ENCODE peak calls at places on chromosomes 2 and 18, in five cellular contexts. L, H, B, G and T are unnamed samples.

GRCh38 chr2:224860786-224861185 is 144.6 kb upstream of the CCDC195 start:
- DNase-seq in L (no peak), H (no peak), B (no peak), G (no peak), T (no peak)

GRCh38 chr18:21453512-21453862 is 147.0 kb downstream of the ESCO1 start:
- DNase-seq in L (no peak), H (no peak), B (peak; percentile 88), G (no peak), T (no peak)

GRCh38 chr2:152019732-152020131 is 79.1 kb downstream of the CACNB4 start:
- DNase-seq in L (no peak), H (no peak), B (no peak), G (no peak), T (no peak)

GRCh38 chr18:27712066-27712465 is 464.9 kb downstream of the CDH2 start:
- DNase-seq in L (no peak), H (no peak), B (no peak), G (peak; percentile 12), T (no peak)

GRCh38 chr2:127670055-127670956 is 5.0 kb downstream of the LIMS2 start:
- DNase-seq in L (no peak), H (no peak), B (no peak), G (no peak), T (no peak)

GRCh38 chr2:42169869-42170465 is 814 bp downstream of the EML4 start:
- DNase-seq in L (no peak), H (no peak), B (peak; percentile 23), G (no peak), T (no peak)

GRCh38 chr2:105328281-105329196 is 996 bp downstream of the TGFBRAP1 start:
- DNase-seq in L (peak; percentile 53), H (peak; percentile 15), B (peak; percentile 60), G (peak; percentile 13), T (no peak)

GRCh38 chr2:129903586-129904425 is 75.7 kb upstream of the RAB6C start:
- DNase-seq in L (no peak), H (no peak), B (no peak), G (peak; percentile 51), T (peak; percentile 85)

GRCh38 chr2:222769446-222769845 is 91.4 kb upstream of the ACSL3 start:
- DNase-seq in L (no peak), H (no peak), B (no peak), G (no peak), T (no peak)